ENCODE peak calls at places on chromosomes 4 and X, in eight cellular contexts. W is hepatocyte, Z is heart left ventricle, B is endothelial cell of umbilical vein, H is colonic mucosa, Q is GM23248, G is uterus, S is ovary. M is an unnamed sample.

GRCh38 chr4:39497909-39498723 is 29.1 kb downstream of the UGDH start:
- DNase-seq in W (no peak), Z (no peak), B (no peak), H (no peak), Q (no peak), G (no peak), S (no peak), M (no peak)

GRCh38 chrX:105645667-105646354 is 176.5 kb upstream of the NRK start:
- DNase-seq in W (no peak), Z (no peak), B (no peak), H (no peak), Q (no peak), G (no peak), S (no peak), M (no peak)

GRCh38 chrX:150063673-150064072 is 125.4 kb upstream of the EOLA2 start:
- DNase-seq in W (no peak), Z (no peak), B (no peak), H (no peak), Q (no peak), G (no peak), S (no peak), M (no peak)

GRCh38 chr4:40749717-40750460 is at the start of gene NSUN7:
- DNase-seq in W (peak; percentile 92), Z (peak; percentile 27), B (peak; percentile 10), H (peak; percentile 83), Q (peak; percentile 38), G (peak; percentile 21), S (peak; percentile 75), M (peak; percentile 74)

GRCh38 chrX:69541959-69542358 is 37.8 kb downstream of the NALF2 start:
- DNase-seq in W (no peak), Z (no peak), B (no peak), H (no peak), Q (no peak), G (no peak), S (no peak), M (no peak)

GRCh38 chrX:121958886-121959285 is 911.5 kb downstream of the GLUD2 start:
- DNase-seq in W (no peak), Z (no peak), B (no peak), H (no peak), Q (peak; percentile 34), G (no peak), S (no peak), M (no peak)

GRCh38 chr4:139243448-139244365 is 36.3 kb downstream of the MGARP start:
- DNase-seq in W (peak; percentile 12), Z (no peak), B (peak; percentile 72), H (no peak), Q (peak; percentile 95), G (no peak), S (no peak), M (no peak)

GRCh38 chrX:9456250-9457074 is 8.4 kb upstream of the TBL1X start:
- DNase-seq in W (no peak), Z (no peak), B (no peak), H (no peak), Q (no peak), G (no peak), S (no peak), M (no peak)

GRCh38 chrX:103415528-103415927 is 39.2 kb downstream of the BEX3 start:
- DNase-seq in W (no peak), Z (no peak), B (no peak), H (no peak), Q (no peak), G (no peak), S (no peak), M (no peak)

GRCh38 chrX:97629597-97629985 is 745.9 kb downstream of the RPA4 start:
- DNase-seq in W (no peak), Z (no peak), B (no peak), H (no peak), Q (no peak), G (no peak), S (no peak), M (no peak)

GRCh38 chr4:172858731-172859230 is 309.8 kb upstream of the GALNT7 start:
- DNase-seq in W (no peak), Z (no peak), B (no peak), H (no peak), Q (peak; percentile 5), G (no peak), S (no peak), M (no peak)

GRCh38 chr4:108433832-108434231 is 186.5 kb upstream of the RPL34 start:
- DNase-seq in W (peak; percentile 26), Z (no peak), B (no peak), H (peak; percentile 25), Q (peak; percentile 59), G (no peak), S (no peak), M (no peak)

GRCh38 chrX:69664693-69665092 is 48.8 kb downstream of the EDA start:
- DNase-seq in W (no peak), Z (no peak), B (no peak), H (no peak), Q (no peak), G (no peak), S (no peak), M (no peak)

GRCh38 chr4:35950442-35950841 is 293.9 kb downstream of the ARAP2 start:
- DNase-seq in W (no peak), Z (no peak), B (no peak), H (no peak), Q (no peak), G (no peak), S (no peak), M (no peak)

GRCh38 chrX:154369453-154370299 is 4.8 kb downstream of the FLNA start:
- DNase-seq in W (peak; percentile 89), Z (peak; percentile 87), B (peak; percentile 92), H (peak; percentile 59), Q (peak; percentile 89), G (peak; percentile 91), S (peak; percentile 86), M (peak; percentile 76)

GRCh38 chr4:110837896-110838450 is 215.1 kb upstream of the PITX2 start:
- DNase-seq in W (no peak), Z (no peak), B (no peak), H (no peak), Q (no peak), G (no peak), S (no peak), M (no peak)

GRCh38 chrX:150371877-150372276 is 8.8 kb downstream of the MAMLD1 start:
- DNase-seq in W (no peak), Z (no peak), B (no peak), H (no peak), Q (no peak), G (no peak), S (no peak), M (no peak)

GRCh38 chrX:129996120-129996519 is 13.7 kb downstream of the BCORL1 start:
- DNase-seq in W (no peak), Z (peak; percentile 18), B (no peak), H (no peak), Q (peak; percentile 86), G (peak; percentile 33), S (no peak), M (no peak)

GRCh38 chr4:3404546-3404945 is 37.2 kb upstream of the HGFAC start:
- DNase-seq in W (no peak), Z (no peak), B (no peak), H (no peak), Q (no peak), G (no peak), S (no peak), M (no peak)

GRCh38 chr4:154308207-154308606 is 183.4 kb downstream of the DCHS2 start:
- DNase-seq in W (no peak), Z (no peak), B (no peak), H (no peak), Q (no peak), G (no peak), S (no peak), M (no peak)
- H3K27me3 ChIP-seq in W (no peaks in the 10 kb centered on the region), Z (no peaks in the 10 kb centered on the region), B (no peaks in the 10 kb centered on the region), H (no peaks in the 10 kb centered on the region), Q (no peaks in the 10 kb centered on the region), G (no peaks in the 10 kb centered on the region), S (no peaks in the 10 kb centered on the region), M (no peaks in the 10 kb centered on the region)

GRCh38 chr4:27090406-27090805 is 229.8 kb downstream of the STIM2 start:
- DNase-seq in W (no peak), Z (no peak), B (no peak), H (no peak), Q (no peak), G (no peak), S (no peak), M (no peak)
- H3K27me3 ChIP-seq in W (peaks cover 26% of the 10 kb centered on the region), Z (peaks cover 8% of the 10 kb centered on the region), B (peaks cover 2% of the 10 kb centered on the region), H (peaks cover 8% of the 10 kb centered on the region), Q (peaks cover 16% of the 10 kb centered on the region), G (no peaks in the 10 kb centered on the region), S (no peaks in the 10 kb centered on the region), M (peaks cover 3% of the 10 kb centered on the region)

GRCh38 chrX:120306640-120307039 is 4.6 kb downstream of the TMEM255A start:
- DNase-seq in W (no peak), Z (no peak), B (no peak), H (no peak), Q (no peak), G (no peak), S (no peak), M (no peak)
- H3K27me3 ChIP-seq in W (peaks cover 21% of the 10 kb centered on the region), Z (peaks cover 63% of the 10 kb centered on the region), B (peaks cover 34% of the 10 kb centered on the region), H (peaks cover 26% of the 10 kb centered on the region), Q (peaks cover 21% of the 10 kb centered on the region), G (no peaks in the 10 kb centered on the region), S (no peaks in the 10 kb centered on the region), M (peaks cover 16% of the 10 kb centered on the region)

GRCh38 chr4:65669008-65669971 is 999 bp downstream of the EPHA5 start:
- DNase-seq in W (peak; percentile 16), Z (no peak), B (no peak), H (no peak), Q (peak; percentile 11), G (no peak), S (peak; percentile 33), M (peak; percentile 15)

GRCh38 chr4:65669981-65670330 is 333 bp downstream of the EPHA5 start:
- DNase-seq in W (no peak), Z (no peak), B (no peak), H (no peak), Q (no peak), G (no peak), S (no peak), M (no peak)

GRCh38 chr4:65671402-65671801 is 1.1 kb upstream of the EPHA5 start:
- DNase-seq in W (no peak), Z (no peak), B (no peak), H (no peak), Q (no peak), G (no peak), S (no peak), M (no peak)

GRCh38 chr4:65668201-65669007 is 1.9 kb downstream of the EPHA5 start:
- DNase-seq in W (peak; percentile 36), Z (no peak), B (no peak), H (no peak), Q (peak; percentile 33), G (no peak), S (peak; percentile 33), M (peak; percentile 17)

DNA sequence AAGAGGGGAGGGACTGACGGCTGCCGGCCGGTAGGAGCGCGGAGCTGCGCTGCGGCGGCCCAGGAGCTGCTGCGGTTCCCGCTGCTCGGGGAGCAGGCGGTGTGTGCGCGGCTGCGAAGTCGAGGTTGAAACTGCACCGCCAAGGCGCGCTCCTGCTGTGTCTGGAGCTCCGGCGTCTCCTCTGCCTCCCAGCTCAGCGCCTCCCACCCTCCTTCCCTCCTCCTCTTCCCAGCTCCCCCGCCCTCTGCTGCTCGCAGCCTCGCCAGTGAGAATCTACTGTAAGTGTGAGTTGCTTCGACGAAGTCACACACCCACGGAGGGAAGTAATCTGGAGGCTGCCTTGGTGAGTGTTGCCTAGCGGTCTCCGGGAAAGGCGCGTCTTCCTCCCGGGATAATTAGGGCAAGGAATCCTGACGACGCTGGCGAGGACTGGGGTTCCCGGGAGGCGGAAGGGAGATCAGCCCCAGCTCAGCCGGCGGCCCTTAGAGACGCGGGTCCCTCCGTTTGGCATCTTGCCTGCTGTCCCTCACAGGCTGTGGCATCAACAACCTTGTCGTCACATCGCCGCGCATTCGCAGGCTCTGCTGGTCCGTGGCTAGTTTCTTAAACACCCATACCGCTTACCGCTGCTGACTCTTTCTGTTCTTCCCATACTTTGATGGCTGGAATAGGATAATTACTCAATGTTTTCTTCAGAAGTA is at the start of gene EPHA5:
- DNase-seq in W (peak; percentile 79), Z (peak; percentile 43), B (peak; percentile 83), H (peak; percentile 19), Q (peak; percentile 68), G (peak; percentile 20), S (peak; percentile 75), M (peak; percentile 81)
- H3K27me3 ChIP-seq in W (peaks cover 79% of the 10 kb centered on the region), Z (peaks cover 28% of the 10 kb centered on the region), B (peaks cover 17% of the 10 kb centered on the region), H (peaks cover 30% of the 10 kb centered on the region), Q (peaks cover 73% of the 10 kb centered on the region), G (peaks cover 19% of the 10 kb centered on the region), S (no peaks in the 10 kb centered on the region), M (peaks cover 47% of the 10 kb centered on the region)